ENCODE peak calls at places on chromosomes 16 and 17, in six cellular contexts. I is stimulated activated CD4-positive, alpha-beta T cell treated with anti-CD3 and anti-CD28 coated beads, Interleukin-12 subunit alpha, Interleukin-12 subunit beta, amount 100 ng/mL, for 48 hours; H is midbrain; P is HTR-8/SVneo; T is OCI-M1; B is germinal center. L is an unnamed sample.

GRCh38 chr17:2267354-2267753 is 36.2 kb downstream of the SMG6 start:
- DNase-seq in I (no peak), H (no peak), B (no peak), P (no peak), T (no peak), L (no peak)

GRCh38 chr16:85819245-85819644 is 19.8 kb downstream of the COX4I1 start:
- DNase-seq in I (peak), T (peak), H (peak), B (peak), P (peak), L (peak)

GRCh38 chr17:58184308-58184985 is 8.1 kb upstream of the EPX start:
- DNase-seq in B (no peak), H (no peak), T (peak), P (peak), I (no peak), L (peak)

GRCh38 chr16:68752602-68753001 is 15.5 kb downstream of the CDH1 start:
- DNase-seq in T (no peak), B (no peak), I (peak), H (no peak), P (no peak), L (no peak)

GRCh38 chr17:41098476-41098875 is 534 bp upstream of the KRTAP4-8 start:
- DNase-seq in P (no peak), T (no peak), B (no peak), H (no peak), I (no peak), L (no peak)

GRCh38 chr17:65902831-65903549 is 288.9 kb downstream of the CEP112 start:
- DNase-seq in B (no peak), P (no peak), I (no peak), T (no peak), H (peak), L (no peak)

GRCh38 chr16:68284847-68285246 is 20.5 kb downstream of the SLC7A6 start:
- DNase-seq in B (peak), T (peak), I (no peak), H (no peak), P (no peak), L (no peak)

GRCh38 chr17:40456396-40456951 is 13.2 kb downstream of the IGFBP4 start:
- DNase-seq in P (no peak), H (no peak), T (no peak), B (no peak), I (no peak), L (no peak)

GRCh38 chr17:17933775-17934174 is 38.4 kb downstream of the TOM1L2 start:
- DNase-seq in P (no peak), I (no peak), T (no peak), B (no peak), H (no peak), L (no peak)

GRCh38 chr17:36482611-36483504 is 3.6 kb upstream of the ZNHIT3 start:
- DNase-seq in I (peak), T (peak), H (peak), B (peak), P (peak), L (peak)

L was measured in K562.